ENCODE peak calls at places on chromosomes 12 and 14, in seven cellular contexts. V is CD4-positive, alpha-beta memory T cell; K is skeletal muscle cell; Y is GM03348; A is HL-60; O is foreskin fibroblast; T is aorta. M is an unnamed sample.

GRCh38 chr12:104549820-104550480 is 93.2 kb downstream of the CHST11 start:
- DNase-seq in O (peak; percentile 15), T (no peak), K (no peak), A (no peak), Y (peak; percentile 16), V (no peak), M (no peak)

GRCh38 chr12:132593938-132594358 is 16.4 kb downstream of the LRCOL1 start:
- DNase-seq in T (peak; percentile 92), A (no peak), V (no peak), Y (peak; percentile 92), O (peak; percentile 96), K (peak; percentile 83), M (peak; percentile 74)

GRCh38 chr12:94777936-94778335 is 127.6 kb upstream of the TMCC3 start:
- DNase-seq in K (no peak), Y (no peak), O (no peak), A (no peak), V (no peak), T (no peak), M (no peak)

GRCh38 chr14:26984318-26985177 is 386.7 kb upstream of the NOVA1 start:
- DNase-seq in V (no peak), T (peak; percentile 53), A (peak; percentile 3), Y (peak; percentile 18), O (peak; percentile 82), K (peak; percentile 31), M (no peak)

GRCh38 chr14:64826845-64827244 is 52.9 kb downstream of the SPTB start:
- DNase-seq in Y (peak; percentile 16), T (no peak), A (peak; percentile 72), K (no peak), V (no peak), O (no peak), M (no peak)

GRCh38 chr14:66216763-66217162 is 269.4 kb upstream of the CCDC196 start:
- DNase-seq in V (no peak), O (no peak), T (no peak), A (no peak), K (no peak), Y (no peak), M (no peak)

GRCh38 chr12:32906407-32907165 is 10.0 kb upstream of the PKP2 start:
- DNase-seq in K (no peak), A (no peak), V (no peak), T (no peak), Y (no peak), O (no peak), M (no peak)

GRCh38 chr14:72855913-72856312 is 38.0 kb downstream of the DPF3 start:
- DNase-seq in O (peak; percentile 65), T (no peak), A (no peak), K (peak; percentile 16), Y (peak; percentile 79), V (no peak), M (no peak)

GRCh38 chr14:103867523-103867953 is 20.2 kb upstream of the PPP1R13B start:
- DNase-seq in K (no peak), V (no peak), O (no peak), Y (no peak), T (peak; percentile 59), A (no peak), M (no peak)

GRCh38 chr14:69355955-69356321 is 42.2 kb downstream of the ERH start:
- DNase-seq in O (peak; percentile 80), A (no peak), T (peak; percentile 74), V (no peak), K (peak; percentile 62), Y (peak; percentile 87), M (no peak)

GRCh38 chr12:8034802-8035201 is 2.3 kb downstream of the FOXJ2 start:
- DNase-seq in T (no peak), V (no peak), O (peak; percentile 23), K (no peak), Y (no peak), A (no peak), M (no peak)

GRCh38 chr12:106753526-106753925 is 21.0 kb upstream of the RIC8B start:
- DNase-seq in A (no peak), O (no peak), Y (no peak), V (peak; percentile 43), K (no peak), T (no peak), M (no peak)

GRCh38 chr12:42893802-42894201 is 304.3 kb upstream of the PRICKLE1 start:
- DNase-seq in A (no peak), O (no peak), K (no peak), V (no peak), T (no peak), Y (no peak), M (no peak)

GRCh38 chr14:25120261-25120660 is 70.3 kb upstream of the STXBP6 start:
- DNase-seq in O (peak; percentile 46), T (no peak), V (no peak), K (no peak), A (no peak), Y (no peak), M (no peak)

GRCh38 chr14:29518335-29518734 is 409.3 kb downstream of the PRKD1 start:
- DNase-seq in T (no peak), A (no peak), O (peak; percentile 40), K (no peak), Y (peak; percentile 27), V (no peak), M (no peak)

GRCh38 chr12:89702503-89702902 is 6.1 kb downstream of the ATP2B1 start:
- DNase-seq in A (no peak), K (no peak), Y (no peak), T (no peak), O (no peak), V (no peak), M (no peak)

GRCh38 chr14:104280902-104281767 is 142.7 kb downstream of the KIF26A start:
- DNase-seq in A (no peak), K (no peak), V (no peak), Y (no peak), T (no peak), O (no peak), M (no peak)

GRCh38 chr12:89421093-89421835 is 69.0 kb upstream of the DUSP6 start:
- DNase-seq in A (no peak), O (no peak), Y (no peak), K (no peak), T (no peak), V (no peak), M (no peak)

GRCh38 chr14:51342226-51342625 is 102.2 kb downstream of the TMX1 start:
- DNase-seq in K (no peak), A (no peak), V (no peak), T (no peak), Y (no peak), O (peak; percentile 49), M (no peak)

GRCh38 chr14:77761205-77761931 is 412 bp upstream of the SNW1 start:
- DNase-seq in V (no peak), A (no peak), Y (peak; percentile 65), O (peak; percentile 66), K (peak; percentile 79), T (peak; percentile 60), M (no peak)

GRCh38 chr14:69771136-69771535 is 4.2 kb downstream of the SRSF5 start:
- DNase-seq in O (no peak), T (no peak), Y (no peak), A (no peak), K (no peak), V (no peak), M (no peak)

GRCh38 chr14:58912287-58912686 is 274.5 kb downstream of the DACT1 start:
- DNase-seq in Y (no peak), O (no peak), T (no peak), A (no peak), K (no peak), V (no peak), M (no peak)

GRCh38 chr14:103539056-103539825 is 10.2 kb downstream of the TRMT61A start:
- DNase-seq in Y (no peak), T (peak; percentile 45), O (no peak), A (no peak), K (no peak), V (no peak), M (no peak)

GRCh38 chr14:95195031-95195430 is 37.7 kb upstream of the DICER1 start:
- DNase-seq in A (no peak), O (no peak), V (no peak), Y (no peak), K (no peak), T (no peak), M (no peak)

GRCh38 chr12:120640840-120641833 is 711 bp downstream of the CABP1 start:
- DNase-seq in K (no peak), O (peak; percentile 78), Y (peak; percentile 83), A (no peak), V (peak; percentile 49), T (peak; percentile 70), M (no peak)

GRCh38 chr14:94295360-94296180 is 2.5 kb upstream of the SERPINA10 start:
- DNase-seq in O (no peak), T (no peak), A (no peak), K (no peak), V (no peak), Y (no peak), M (no peak)

M was measured in occipital lobe.